ENCODE peak calls at places on chromosome 2, in six cellular contexts. V is breast epithelium, Z is omental fat pad, K is esophagus squamous epithelium, T is MCF 10A, C is AG04450. L is an unnamed sample.

GRCh38 chr2:39583781-39584180 is 81.9 kb upstream of the TMEM178A start:
- DNase-seq in V (no peak), Z (no peak), K (no peak), T (no peak), C (no peak), L (no peak)

GRCh38 chr2:85648619-85649018 is 19.4 kb downstream of the SFTPB start:
- DNase-seq in V (no peak), Z (no peak), K (no peak), T (peak), C (peak), L (no peak)

GRCh38 chr2:54139210-54139609 is 23.8 kb downstream of the ACYP2 start:
- DNase-seq in V (no peak), Z (no peak), K (no peak), T (no peak), C (no peak), L (no peak)

GRCh38 chr2:37623971-37624897 is 47.2 kb downstream of the CDC42EP3 start:
- DNase-seq in V (no peak), Z (no peak), K (no peak), T (peak), C (no peak), L (no peak)

GRCh38 chr2:10007921-10008808 is 35.2 kb upstream of the KLF11 start:
- DNase-seq in V (no peak), Z (no peak), K (no peak), T (no peak), C (no peak), L (no peak)

GRCh38 chr2:136131484-136131960 is 13.6 kb upstream of the CXCR4 start:
- DNase-seq in V (no peak), Z (no peak), K (no peak), T (no peak), C (no peak), L (no peak)

GRCh38 chr2:7165736-7166135 is 248.5 kb downstream of the RNF144A start:
- DNase-seq in V (no peak), Z (no peak), K (no peak), T (no peak), C (no peak), L (no peak)

GRCh38 chr2:217797661-217798069 is 205.1 kb downstream of the TNS1 start:
- DNase-seq in V (no peak), Z (peak), K (no peak), T (peak), C (no peak), L (peak)

GRCh38 chr2:30505500-30506180 is 58.6 kb downstream of the LCLAT1 start:
- DNase-seq in V (no peak), Z (no peak), K (no peak), T (no peak), C (no peak), L (no peak)

GRCh38 chr2:151637284-151637781 is 96.9 kb downstream of the NEB start:
- DNase-seq in V (no peak), Z (no peak), K (no peak), T (no peak), C (no peak), L (no peak)

GRCh38 chr2:234494361-234495075 is 2.4 kb downstream of the ARL4C start:
- DNase-seq in V (peak), Z (no peak), K (no peak), T (peak), C (no peak), L (no peak)

GRCh38 chr2:96089356-96090180 is 26.8 kb downstream of the ADRA2B start:
- DNase-seq in V (peak), Z (no peak), K (no peak), T (no peak), C (no peak), L (peak)

GRCh38 chr2:121617042-121617599 is 32.1 kb downstream of the CLASP1 start:
- DNase-seq in V (no peak), Z (no peak), K (no peak), T (no peak), C (no peak), L (no peak)

GRCh38 chr2:54767921-54768320 is 44.5 kb downstream of the EML6 start:
- DNase-seq in V (no peak), Z (no peak), K (no peak), T (peak), C (no peak), L (no peak)

GRCh38 chr2:118774458-118775133 is 72.9 kb downstream of the EN1 start:
- DNase-seq in V (no peak), Z (peak), K (no peak), T (peak), C (peak), L (no peak)

GRCh38 chr2:176763871-176764404 is 448.7 kb upstream of the HNRNPA3 start:
- DNase-seq in V (no peak), Z (no peak), K (no peak), T (no peak), C (no peak), L (no peak)

GRCh38 chr2:127984551-127984950 is 43.3 kb downstream of the SAP130 start:
- DNase-seq in V (no peak), Z (no peak), K (no peak), T (no peak), C (no peak), L (no peak)

GRCh38 chr2:227597993-227598392 is 700 bp upstream of the SCYGR2 start:
- DNase-seq in V (no peak), Z (no peak), K (no peak), T (no peak), C (no peak), L (no peak)

GRCh38 chr2:45626387-45627010 is 15.4 kb upstream of the SRBD1 start:
- DNase-seq in V (no peak), Z (no peak), K (no peak), T (no peak), C (no peak), L (no peak)

GRCh38 chr2:71894266-71894665 is 253.4 kb downstream of the CYP26B1 start:
- DNase-seq in V (no peak), Z (no peak), K (no peak), T (no peak), C (no peak), L (no peak)

GRCh38 chr2:75311993-75312392 is 112.7 kb upstream of the TACR1 start:
- DNase-seq in V (no peak), Z (no peak), K (peak), T (no peak), C (no peak), L (no peak)

GRCh38 chr2:240965296-240965904 is 33.0 kb upstream of the SNED1 start:
- DNase-seq in V (no peak), Z (no peak), K (no peak), T (no peak), C (no peak), L (no peak)

GRCh38 chr2:142989276-142990204 is 112.1 kb downstream of the KYNU start:
- DNase-seq in V (no peak), Z (no peak), K (no peak), T (peak), C (no peak), L (no peak)

GRCh38 chr2:112109278-112109677 is 28.9 kb upstream of the FBLN7 start:
- DNase-seq in V (no peak), Z (no peak), K (no peak), T (no peak), C (no peak), L (no peak)

GRCh38 chr2:145777297-145777696 is 1257.4 kb upstream of the ZEB2 start:
- DNase-seq in V (no peak), Z (no peak), K (no peak), T (peak), C (no peak), L (no peak)

GRCh38 chr2:132877923-132878322 is 207.9 kb upstream of the LYPD1 start:
- DNase-seq in V (no peak), Z (no peak), K (no peak), T (no peak), C (no peak), L (no peak)

DNA sequence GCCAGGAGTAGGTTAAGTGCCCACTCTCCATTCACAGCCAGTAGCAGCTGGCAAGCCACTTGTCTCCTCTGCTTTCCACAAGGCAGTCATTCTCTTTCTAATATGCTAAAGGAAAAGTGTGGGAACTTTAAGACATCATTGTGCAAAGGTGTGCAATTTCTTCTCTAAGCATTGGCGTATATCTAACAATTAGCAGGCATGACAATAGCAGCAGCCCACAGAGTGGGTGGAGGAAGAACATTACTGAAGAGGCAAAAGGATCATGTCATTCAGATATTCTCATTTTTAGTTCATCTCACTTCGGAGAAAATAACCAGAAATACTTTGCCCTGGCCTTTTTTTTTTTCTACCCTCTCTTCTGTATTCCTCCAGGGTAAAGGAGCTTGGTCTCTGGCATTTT is 177.6 kb downstream of the DNAH7 start:
- DNase-seq in V (no peak), Z (no peak), K (no peak), T (no peak), C (no peak), L (no peak)
- TF ChIP-seq CTCF in V (no peak), Z (no peak), K (no peak), T (no peak), C (no peak), L (no peak)

GRCh38 chr2:62194558-62195420 is 1.1 kb upstream of the B3GNT2 start:
- DNase-seq in V (no peak), Z (no peak), K (no peak), T (no peak), C (no peak), L (no peak)

GRCh38 chr2:62195421-62196277 is at the start of gene B3GNT2:
- DNase-seq in V (peak), Z (peak), K (no peak), T (peak), C (no peak), L (peak)

GRCh38 chr2:62197609-62198236 is 1.8 kb downstream of the B3GNT2 start:
- DNase-seq in V (no peak), Z (no peak), K (no peak), T (peak), C (no peak), L (no peak)

GRCh38 chr2:62197017-62197586 is 1.2 kb downstream of the B3GNT2 start:
- DNase-seq in V (no peak), Z (no peak), K (no peak), T (peak), C (no peak), L (no peak)

GRCh38 chr2:62196278-62196901 is 475 bp downstream of the B3GNT2 start:
- DNase-seq in V (no peak), Z (no peak), K (no peak), T (peak), C (no peak), L (peak)
- TF ChIP-seq CTCF in V (no peak), Z (no peak), K (no peak), T (no peak), C (no peak), L (no peak)

DNA sequence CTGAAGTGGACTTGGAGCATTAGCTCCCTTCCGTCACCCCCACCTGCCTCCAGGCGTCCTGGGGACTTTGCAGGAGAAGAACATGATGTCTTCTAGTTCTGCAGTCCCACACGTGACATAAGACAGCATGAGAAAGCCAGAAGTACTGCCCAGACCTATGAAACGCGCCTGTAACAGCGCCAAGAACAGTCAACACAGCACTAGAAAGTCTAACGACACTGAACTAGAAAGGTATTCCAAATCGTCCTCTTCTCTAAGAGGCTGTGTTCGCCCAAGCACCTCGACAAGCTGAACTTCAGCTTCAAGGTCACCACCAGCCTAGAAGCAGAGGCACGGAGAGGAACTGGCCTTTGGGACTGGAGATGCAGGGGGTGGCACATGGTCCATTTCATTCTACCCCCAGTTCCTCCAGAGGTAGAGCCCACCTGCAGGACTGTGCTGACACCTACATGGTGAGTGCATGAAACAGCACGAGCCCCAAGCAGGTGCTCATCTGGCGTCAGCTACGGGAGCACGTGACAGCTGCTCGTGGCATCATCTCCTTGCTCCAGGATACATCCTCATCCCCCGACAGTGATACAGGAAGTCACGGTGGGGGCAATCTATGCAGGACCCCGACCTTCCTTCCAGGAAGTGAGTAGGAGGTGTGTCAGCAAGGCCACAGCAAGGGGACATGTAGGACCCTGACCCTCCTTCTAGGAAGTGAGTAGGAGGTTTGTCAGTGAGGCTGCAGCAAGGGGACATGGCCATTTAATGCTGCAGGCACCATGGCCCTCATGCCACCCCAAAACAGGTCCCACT is 3.7 kb downstream of the HDAC4 start:
- DNase-seq in V (no peak), Z (no peak), K (no peak), T (no peak), C (no peak), L (no peak)
- TF ChIP-seq CTCF in V (peak), Z (no peak), K (no peak), T (no peak), C (no peak), L (no peak)

DNA sequence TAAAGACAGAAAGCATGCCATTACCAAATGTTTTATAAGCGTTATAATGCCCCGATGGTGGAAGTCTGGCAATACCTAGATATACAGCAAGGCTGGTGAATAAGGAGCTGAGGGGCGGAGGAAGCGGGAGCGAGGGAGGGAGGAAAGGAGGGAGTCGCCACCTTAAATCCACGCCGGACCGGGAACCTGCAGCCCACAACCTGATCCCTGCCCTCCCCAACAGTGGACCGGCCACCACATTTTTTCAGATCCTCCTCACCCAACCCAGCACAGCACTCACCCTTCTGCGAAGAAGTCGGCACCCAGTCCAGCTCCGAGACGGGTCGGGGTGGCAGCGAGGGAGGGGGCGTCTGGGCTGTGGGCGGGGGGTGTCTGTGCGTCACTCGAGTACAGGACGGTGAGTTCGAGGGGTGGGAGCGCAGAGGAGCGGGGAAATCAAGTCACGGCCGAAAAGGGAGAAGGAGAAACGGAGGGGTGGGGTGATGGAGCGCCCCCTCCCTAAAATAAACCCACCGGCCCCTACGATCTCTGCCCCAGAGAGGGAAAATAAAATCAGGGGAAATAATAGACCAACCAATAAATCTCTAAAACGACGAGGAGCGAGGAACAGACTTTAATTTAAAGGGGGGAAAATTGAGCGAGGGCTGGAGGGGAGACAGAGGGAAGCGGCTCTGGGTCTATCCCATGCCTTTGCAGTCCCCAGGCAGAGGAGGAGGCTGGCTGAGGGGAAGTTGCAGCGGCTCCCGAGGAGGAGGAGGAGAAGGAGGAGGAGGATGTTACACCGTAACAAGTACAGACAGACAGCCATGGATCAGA is 96.5 kb upstream of the SERTAD2 start:
- DNase-seq in V (peak), Z (no peak), K (no peak), T (peak), C (no peak), L (peak)
- TF ChIP-seq CTCF in V (peak), Z (no peak), K (no peak), T (no peak), C (no peak), L (peak)

DNA sequence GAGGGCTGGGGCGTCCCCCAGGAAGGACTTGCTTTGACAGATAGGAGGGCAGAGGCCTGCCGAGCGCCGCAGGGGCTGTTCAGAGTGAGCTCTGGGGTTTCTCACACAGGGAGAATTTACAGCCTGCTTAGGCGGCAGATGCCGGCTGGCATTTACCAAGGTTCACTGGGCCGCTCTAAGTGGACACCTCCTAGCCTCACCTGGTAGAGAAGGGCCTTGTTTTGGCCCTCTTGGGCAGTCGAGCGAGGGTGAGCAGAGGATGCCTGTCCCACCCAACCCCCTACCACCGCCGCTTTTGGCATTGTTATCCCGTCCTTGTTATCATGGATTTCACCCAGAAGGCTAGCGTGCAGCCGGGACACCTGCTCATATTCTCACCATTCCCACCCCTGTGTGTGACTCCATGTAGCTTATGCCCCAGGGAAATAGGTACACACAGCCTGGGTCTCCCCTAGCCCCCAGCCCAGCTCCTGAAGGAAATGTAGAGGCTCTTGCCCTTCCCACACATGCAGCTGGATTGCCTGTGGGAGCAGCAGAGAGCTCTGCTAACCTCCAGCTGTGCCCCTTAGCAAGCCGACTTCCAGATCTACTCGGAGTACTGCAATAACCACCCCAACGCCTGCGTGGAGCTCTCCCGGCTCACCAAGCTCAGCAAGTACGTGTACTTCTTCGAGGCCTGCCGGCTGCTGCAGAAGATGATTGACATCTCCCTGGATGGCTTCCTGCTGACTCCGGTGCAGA is 52.4 kb downstream of the FAM168B start:
- DNase-seq in V (no peak), Z (no peak), K (no peak), T (no peak), C (no peak), L (no peak)
- TF ChIP-seq CTCF in V (no peak), Z (no peak), K (no peak), T (no peak), C (peak), L (no peak)

GRCh38 chr2:109402180-109402579 is 211.6 kb downstream of the SEPTIN10 start:
- DNase-seq in V (no peak), Z (no peak), K (no peak), T (no peak), C (no peak), L (no peak)
- TF ChIP-seq CTCF in V (no peak), Z (no peak), K (no peak), T (no peak), C (no peak), L (no peak)

DNA sequence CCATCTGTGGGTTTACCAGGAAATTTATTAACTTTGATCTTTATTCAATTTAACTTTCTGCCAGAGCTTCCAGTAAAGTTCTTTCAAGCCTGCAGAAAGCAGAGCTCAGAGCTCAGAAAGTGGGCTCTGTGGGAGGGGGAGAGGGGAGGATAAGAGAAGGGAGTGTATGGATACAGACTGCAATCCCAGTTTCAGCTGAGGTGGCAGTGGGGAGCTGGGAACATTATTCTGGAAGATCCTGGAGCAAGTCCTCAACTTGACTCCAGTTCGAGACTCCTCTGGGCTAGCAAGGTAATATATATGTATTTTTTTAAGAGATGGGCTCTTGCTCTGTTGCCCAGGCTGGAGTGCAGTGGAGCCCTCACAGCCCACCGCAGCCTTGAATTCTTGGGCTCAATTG is 108.9 kb upstream of the NABP1 start:
- DNase-seq in V (no peak), Z (no peak), K (no peak), T (no peak), C (no peak), L (no peak)
- TF ChIP-seq CTCF in V (no peak), Z (no peak), K (no peak), T (no peak), C (no peak), L (no peak)